ENCODE peak calls at places on chromosomes 1 and 21, in six cellular contexts. F is trophoblast cell, O is mesenchymal stem cell, J is IMR-90, P is neuronal stem cell, W is H1. C is an unnamed sample.

GRCh38 chr1:28190996-28191645 is 14.6 kb upstream of the PTAFR start:
- DNase-seq in F (no peak), O (no peak), J (no peak), P (no peak), W (no peak), C (no peak)

GRCh38 chr1:218411101-218411500 is 66.0 kb downstream of the TGFB2 start:
- DNase-seq in F (no peak), O (no peak), J (no peak), P (no peak), W (no peak), C (no peak)

GRCh38 chr1:9606458-9606857 is 17.7 kb downstream of the TMEM201 start:
- DNase-seq in F (no peak), O (no peak), J (no peak), P (no peak), W (no peak), C (no peak)

GRCh38 chr1:229109320-229109761 is 161.6 kb upstream of the RAB4A start:
- DNase-seq in F (no peak), O (no peak), J (no peak), P (no peak), W (no peak), C (no peak)

GRCh38 chr1:109240158-109241152 is 8.9 kb upstream of the CELSR2 start:
- DNase-seq in F (peak; percentile 37), O (no peak), J (peak; percentile 71), P (no peak), W (no peak), C (peak; percentile 67)

GRCh38 chr1:168421399-168422004 is 122.3 kb downstream of the XCL2 start:
- DNase-seq in F (no peak), O (peak; percentile 53), J (no peak), P (no peak), W (no peak), C (no peak)

GRCh38 chr1:230794431-230794830 is 47.2 kb downstream of the CAPN9 start:
- DNase-seq in F (no peak), O (no peak), J (no peak), P (no peak), W (no peak), C (no peak)

GRCh38 chr1:55214903-55215193 is 316 bp downstream of the USP24 start:
- DNase-seq in F (no peak), O (peak; percentile 64), J (peak; percentile 49), P (peak; percentile 54), W (no peak), C (peak; percentile 76)

GRCh38 chr1:202106340-202107284 is 16.1 kb upstream of the GPR37L1 start:
- DNase-seq in F (peak; percentile 59), O (no peak), J (no peak), P (no peak), W (no peak), C (no peak)

GRCh38 chr1:205991237-205991636 is 12.0 kb downstream of the RAB7B start:
- DNase-seq in F (no peak), O (no peak), J (peak; percentile 72), P (no peak), W (no peak), C (no peak)

GRCh38 chr1:116754203-116754977 is at the start of gene CD2:
- DNase-seq in F (no peak), O (no peak), J (no peak), P (no peak), W (no peak), C (no peak)

GRCh38 chr21:35981514-35982070 is 78.7 kb downstream of the SETD4 start:
- DNase-seq in F (peak; percentile 4), O (no peak), J (no peak), P (no peak), W (no peak), C (no peak)

GRCh38 chr1:23370744-23371710 is 1.4 kb upstream of the ZNF436 start:
- DNase-seq in F (peak; percentile 36), O (peak; percentile 38), J (no peak), P (peak; percentile 97), W (peak; percentile 89), C (peak; percentile 98)

GRCh38 chr1:169456029-169456428 is 28.8 kb upstream of the CCDC181 start:
- DNase-seq in F (no peak), O (no peak), J (no peak), P (no peak), W (no peak), C (no peak)

GRCh38 chr1:116110507-116111195 is 548 bp upstream of the MAB21L3 start:
- DNase-seq in F (no peak), O (no peak), J (no peak), P (no peak), W (no peak), C (no peak)

GRCh38 chr1:77197351-77197750 is 21.9 kb downstream of the PIGK start:
- DNase-seq in F (no peak), O (no peak), J (no peak), P (no peak), W (no peak), C (no peak)

GRCh38 chr21:16751705-16752104 is 761.1 kb upstream of the CXADR start:
- DNase-seq in F (no peak), O (no peak), J (no peak), P (no peak), W (no peak), C (no peak)

GRCh38 chr1:227778401-227778947 is 37.0 kb upstream of the PRSS38 start:
- DNase-seq in F (no peak), O (peak; percentile 10), J (peak; percentile 61), P (no peak), W (no peak), C (no peak)

GRCh38 chr1:227780101-227781044 is 35.1 kb upstream of the PRSS38 start:
- DNase-seq in F (no peak), O (no peak), J (no peak), P (no peak), W (no peak), C (no peak)

GRCh38 chr1:227779651-227780050 is 35.8 kb upstream of the PRSS38 start:
- DNase-seq in F (no peak), O (no peak), J (no peak), P (no peak), W (no peak), C (no peak)

GRCh38 chr1:227777646-227778045 is 37.8 kb upstream of the PRSS38 start:
- DNase-seq in F (no peak), O (no peak), J (no peak), P (no peak), W (no peak), C (no peak)

DNA sequence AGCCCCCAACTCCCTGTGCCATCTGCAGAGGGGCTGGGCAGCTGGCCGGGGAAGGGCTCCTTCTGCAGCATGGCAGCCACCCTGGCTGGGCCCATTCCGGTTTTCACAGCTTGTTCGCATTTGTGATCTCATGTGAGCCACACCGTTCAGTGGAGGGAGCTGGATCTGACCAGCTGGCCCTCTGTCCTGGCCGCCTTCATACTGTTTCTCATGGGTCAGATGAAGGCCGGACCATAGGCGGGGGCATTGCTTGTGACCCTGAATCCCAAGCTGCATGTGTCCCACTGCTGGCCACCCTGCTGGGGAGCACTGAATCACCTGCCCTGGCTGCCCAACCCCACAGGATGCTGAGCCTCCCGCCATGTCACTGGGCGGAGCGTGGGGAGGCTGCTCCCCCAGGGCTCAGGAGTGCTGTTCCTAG is 36.4 kb upstream of the PRSS38 start:
- DNase-seq in F (no peak), O (no peak), J (no peak), P (no peak), W (no peak), C (no peak)
- H3K9ac ChIP-seq in F (no peak overlapping the region), O (no peak overlapping the region), J (no peak overlapping the region), P (no peak overlapping the region), W (no peak overlapping the region), C (no peak overlapping the region)

DNA sequence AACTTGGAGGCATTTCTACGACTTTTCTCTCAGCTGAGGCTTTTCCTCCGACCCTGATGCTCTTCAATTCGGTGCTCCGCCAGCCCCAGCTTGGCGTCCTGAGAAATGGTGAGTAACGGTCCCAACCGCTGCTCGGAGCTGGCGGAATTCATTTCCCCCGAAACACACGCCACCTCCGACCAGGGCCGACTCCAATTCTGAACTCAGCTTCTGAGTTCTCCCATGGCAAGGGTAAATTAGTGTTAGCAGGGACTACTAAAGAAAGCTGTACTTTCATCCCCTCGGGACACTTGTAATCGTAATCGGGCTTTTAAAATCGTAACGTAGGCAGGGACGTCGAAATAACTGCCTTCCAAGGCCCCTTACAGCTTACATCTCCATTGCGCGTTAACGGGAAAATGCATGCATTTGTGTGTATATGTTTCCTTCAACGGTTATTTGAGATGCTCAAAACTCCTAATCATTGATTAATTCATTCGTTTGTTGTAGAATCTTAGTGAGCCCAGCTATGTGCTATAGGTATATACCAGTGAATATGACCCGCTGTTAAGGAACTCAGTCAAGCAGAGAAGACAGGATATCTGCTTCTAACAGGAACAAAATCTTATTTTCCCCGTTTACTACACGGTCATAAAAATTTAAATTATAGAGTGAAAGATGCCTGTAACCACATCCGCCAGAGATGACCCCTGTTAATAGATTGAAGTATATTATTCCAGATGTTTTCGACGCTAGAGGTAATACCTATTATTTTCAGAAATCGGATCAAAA is 472 bp downstream of the DTL start:
- DNase-seq in F (no peak), O (no peak), J (no peak), P (no peak), W (no peak), C (no peak)
- H2BK5ac ChIP-seq in F (no peak overlapping the region), O (no peak overlapping the region), J (no peak overlapping the region), P (no peak overlapping the region), W (peak overlapping the region; percentile 86), C (no peak overlapping the region)

GRCh38 chr21:18760247-18760646 is 356.7 kb upstream of the TMPRSS15 start:
- DNase-seq in F (no peak), O (no peak), J (no peak), P (no peak), W (no peak), C (peak; percentile 5)
- H3K4me3 ChIP-seq in F (no peak overlapping the region), O (no peak overlapping the region), J (no peak overlapping the region), P (no peak overlapping the region), W (no peak overlapping the region), C (no peak overlapping the region)

GRCh38 chr1:31412732-31413404 is at the start of gene SERINC2:
- DNase-seq in F (peak; percentile 59), O (no peak), J (no peak), P (peak; percentile 26), W (no peak), C (peak; percentile 42)

GRCh38 chr1:31412205-31412604 is 808 bp upstream of the SERINC2 start:
- DNase-seq in F (no peak), O (no peak), J (no peak), P (no peak), W (no peak), C (no peak)

GRCh38 chr1:31415658-31416057 is 2.6 kb downstream of the SERINC2 start:
- DNase-seq in F (peak; percentile 37), O (no peak), J (no peak), P (no peak), W (no peak), C (no peak)

GRCh38 chr1:31414692-31415370 is 1.8 kb downstream of the SERINC2 start:
- DNase-seq in F (peak; percentile 87), O (no peak), J (no peak), P (no peak), W (no peak), C (no peak)

GRCh38 chr1:31413405-31414005 is 492 bp downstream of the SERINC2 start:
- DNase-seq in F (peak; percentile 53), O (peak; percentile 59), J (no peak), P (peak; percentile 43), W (no peak), C (peak; percentile 51)
- H3K9ac ChIP-seq in F (peak overlapping the region; percentile 87), O (peak overlapping the region; percentile 84), J (peak overlapping the region; percentile 96), P (peak overlapping the region; percentile 98), W (peak overlapping the region; percentile 64), C (peak overlapping the region; percentile 96)

GRCh38 chr1:174999216-174999925 is 376 bp upstream of the CACYBP start:
- DNase-seq in F (peak; percentile 100), O (peak; percentile 99), J (peak; percentile 99), P (peak; percentile 98), W (peak; percentile 97), C (peak; percentile 99)
- H2BK5ac ChIP-seq in F (peak overlapping the region; percentile 93), O (peak overlapping the region; percentile 90), J (peak overlapping the region; percentile 97), P (peak overlapping the region; percentile 96), W (peak overlapping the region; percentile 99), C (peak overlapping the region; percentile 77)

GRCh38 chr21:43367296-43367695 is 59.6 kb downstream of the SIK1 start:
- DNase-seq in F (no peak), O (no peak), J (no peak), P (no peak), W (no peak), C (no peak)
- H3K4me3 ChIP-seq in F (no peak overlapping the region), O (no peak overlapping the region), J (no peak overlapping the region), P (no peak overlapping the region), W (no peak overlapping the region), C (no peak overlapping the region)